ENCODE peak calls at places on chromosomes 3 and 15, in ten cellular contexts. L is BJ, Y is cardiac muscle cell, R is progenitor cell of endocrine pancreas, V is right atrium auricular region, G is fibroblast of lung, A is HepG2, P is GM13977, B is HFFc6, C is left ventricle myocardium inferior. I is an unnamed sample.

GRCh38 chr3:194314669-194315068 is 36.5 kb downstream of the CPN2 start:
- DNase-seq in Y (no peak), A (no peak), V (no peak), G (no peak), R (no peak), C (no peak), L (no peak), P (no peak), B (no peak), I (no peak)

GRCh38 chr3:78887029-78887428 is 880.8 kb downstream of the ROBO1 start:
- DNase-seq in B (peak; percentile 25), C (no peak), P (no peak), V (no peak), G (peak; percentile 58), Y (no peak), L (no peak), A (no peak), R (no peak), I (no peak)

GRCh38 chr15:62359416-62359815 is 194.3 kb upstream of the C2CD4B start:
- DNase-seq in V (no peak), L (no peak), P (no peak), C (no peak), R (no peak), B (no peak), Y (no peak), A (no peak), G (no peak), I (no peak)

GRCh38 chr15:57692709-57693108 is 13.8 kb upstream of the POLR2M start:
- DNase-seq in C (no peak), L (no peak), A (no peak), Y (no peak), G (peak; percentile 72), P (no peak), R (no peak), V (no peak), B (no peak), I (no peak)

GRCh38 chr15:28995193-28995592 is 109.4 kb downstream of the APBA2 start:
- DNase-seq in Y (no peak), C (no peak), R (no peak), A (no peak), G (no peak), P (no peak), B (no peak), V (no peak), L (no peak), I (no peak)

GRCh38 chr3:112638327-112639020 is 2.5 kb downstream of the CCDC80 start:
- DNase-seq in C (peak; percentile 39), P (no peak), V (peak; percentile 71), G (no peak), B (no peak), A (no peak), R (no peak), L (no peak), Y (no peak), I (no peak)

GRCh38 chr15:32844118-32844711 is 126.4 kb downstream of the GREM1 start:
- DNase-seq in R (no peak), Y (peak; percentile 28), G (peak; percentile 78), C (no peak), V (no peak), B (peak; percentile 30), L (no peak), P (peak; percentile 36), A (peak; percentile 30), I (no peak)

GRCh38 chr3:79217096-79217495 is 550.7 kb downstream of the ROBO1 start:
- DNase-seq in B (no peak), Y (no peak), V (no peak), R (no peak), P (no peak), G (no peak), L (no peak), A (no peak), C (no peak), I (no peak)

GRCh38 chr3:186888569-186888968 is 41.8 kb upstream of the ST6GAL1 start:
- DNase-seq in R (no peak), A (no peak), C (no peak), P (no peak), G (no peak), B (no peak), L (no peak), V (no peak), Y (peak; percentile 34), I (no peak)

GRCh38 chr3:150078983-150079739 is 108.5 kb upstream of the PFN2 start:
- DNase-seq in G (peak; percentile 87), P (no peak), R (no peak), A (no peak), B (peak; percentile 92), Y (no peak), V (no peak), C (no peak), L (peak; percentile 67), I (no peak)

GRCh38 chr15:70794596-70795310 is 31.4 kb upstream of the UACA start:
- DNase-seq in Y (no peak), C (no peak), L (no peak), A (no peak), R (no peak), P (no peak), B (peak; percentile 28), V (no peak), G (peak; percentile 38), I (no peak)

GRCh38 chr15:56058986-56059385 is 65.6 kb upstream of the NEDD4 start:
- DNase-seq in P (no peak), V (no peak), B (no peak), G (no peak), A (no peak), R (no peak), L (no peak), Y (no peak), C (no peak), I (no peak)

GRCh38 chr3:113251817-113252216 is 40.5 kb downstream of the BOC start:
- DNase-seq in B (no peak), L (no peak), G (no peak), C (no peak), R (no peak), P (no peak), Y (no peak), A (no peak), V (no peak), I (no peak)

GRCh38 chr15:67101981-67102929 is 36.9 kb downstream of the SMAD3 start:
- DNase-seq in Y (no peak), G (peak; percentile 59), B (peak; percentile 77), L (no peak), P (peak; percentile 62), C (no peak), R (no peak), V (no peak), A (no peak), I (no peak)

DNA sequence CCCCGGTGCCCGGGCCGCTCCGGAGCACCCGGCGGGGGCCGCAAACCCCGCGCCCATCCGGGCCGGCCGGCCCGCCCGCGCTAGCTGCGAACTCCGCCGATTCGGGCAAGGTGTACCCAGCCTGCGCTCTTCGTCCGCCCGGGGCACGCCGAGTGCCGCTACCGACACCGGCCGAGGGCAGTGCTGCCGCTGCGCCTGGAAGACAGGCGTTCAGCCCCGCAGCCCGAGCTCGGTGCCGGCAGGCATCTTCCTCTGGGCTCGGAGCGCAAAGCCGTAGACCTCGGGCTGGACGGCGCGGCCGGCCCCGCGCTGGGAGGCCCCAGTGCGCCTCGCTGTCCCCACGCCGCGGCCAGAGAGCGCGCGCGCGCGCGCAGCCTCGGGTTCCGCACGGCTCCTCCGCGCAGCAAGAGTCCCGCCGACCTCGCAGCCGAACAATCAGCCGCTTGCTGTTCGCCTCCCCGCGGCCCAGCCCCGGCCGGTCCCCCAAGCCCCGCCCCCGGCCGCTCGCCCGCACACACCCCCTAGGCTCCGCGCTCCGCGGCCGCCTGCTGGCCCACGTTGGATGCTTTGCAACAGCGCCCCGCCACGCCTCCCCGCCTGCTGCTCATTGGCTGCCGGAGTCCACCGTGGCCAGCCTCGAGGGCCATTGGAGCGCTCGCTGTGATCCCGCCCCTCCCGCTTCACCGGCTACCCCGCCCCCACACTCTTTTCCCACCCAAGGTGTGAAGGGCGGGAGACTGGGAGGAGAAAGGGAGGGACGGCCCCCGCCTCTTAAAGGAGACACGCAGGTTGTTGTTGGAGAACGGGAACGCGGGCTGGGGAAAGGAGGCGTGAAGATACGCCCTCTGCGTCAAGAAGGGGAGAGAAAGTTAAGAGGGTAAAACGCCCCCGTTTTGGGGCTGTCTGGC is at the start of gene LRIG1:
- DNase-seq in R (peak; percentile 99), A (peak; percentile 92), C (peak; percentile 100), Y (peak; percentile 99), G (peak; percentile 97), V (peak; percentile 99), P (peak; percentile 96), B (peak; percentile 97), L (peak; percentile 85), I (peak; percentile 100)
- TF ChIP-seq CTCF in R (peak; percentile 54), A (peak; percentile 44), C (peak; percentile 71), Y (no peak), G (no peak), V (peak; percentile 43), P (peak; percentile 24), B (peak; percentile 72), L (peak; percentile 17), I (peak; percentile 47)

GRCh38 chr3:193314161-193314560 is 64.4 kb downstream of the ATP13A5 start:
- DNase-seq in B (no peak), L (no peak), P (no peak), Y (no peak), A (no peak), R (no peak), G (no peak), C (no peak), V (no peak), I (no peak)
- TF ChIP-seq CTCF in B (no peak), L (no peak), P (no peak), Y (no peak), A (no peak), R (peak; percentile 28), G (no peak), C (no peak), V (no peak), I (no peak)

GRCh38 chr15:95520511-95520910 is 810.0 kb upstream of the NR2F2 start:
- DNase-seq in Y (no peak), V (no peak), R (no peak), G (no peak), A (no peak), L (no peak), P (peak; percentile 10), C (no peak), B (no peak), I (no peak)

GRCh38 chr15:95522533-95522932 is 808.0 kb upstream of the NR2F2 start:
- DNase-seq in G (peak; percentile 31), P (no peak), B (peak; percentile 19), C (no peak), L (no peak), V (no peak), A (no peak), Y (no peak), R (no peak), I (no peak)

GRCh38 chr15:95520922-95521321 is 809.6 kb upstream of the NR2F2 start:
- DNase-seq in L (no peak), P (no peak), C (no peak), Y (no peak), G (no peak), B (no peak), A (no peak), R (no peak), V (no peak), I (no peak)
- TF ChIP-seq CTCF in L (no peak), P (no peak), C (no peak), Y (no peak), G (no peak), B (no peak), A (no peak), R (no peak), V (no peak), I (no peak)

DNA sequence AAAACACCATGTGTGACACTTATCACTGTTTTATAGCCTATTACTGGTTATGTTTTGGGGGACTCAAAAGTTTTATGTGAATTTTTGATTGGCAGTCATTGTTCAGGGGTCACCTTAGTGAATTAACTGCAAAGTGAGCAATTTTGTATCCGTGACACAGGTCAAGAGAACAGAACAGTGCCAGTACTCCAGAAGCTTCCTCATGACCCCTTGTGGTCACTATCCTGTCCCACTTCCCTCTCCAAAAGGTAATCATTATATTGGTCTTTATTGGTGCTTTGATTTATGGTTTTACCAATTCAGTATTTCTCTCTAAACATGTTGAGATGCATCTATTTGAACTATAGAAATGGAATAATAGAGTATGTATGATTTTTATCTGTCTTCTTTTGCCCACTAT is 107.1 kb downstream of the STT3B start:
- DNase-seq in L (no peak), B (no peak), R (no peak), G (no peak), A (no peak), P (no peak), Y (no peak), C (no peak), V (no peak), I (no peak)
- TF ChIP-seq CTCF in L (no peak), B (peak; percentile 27), R (no peak), G (no peak), A (no peak), P (no peak), Y (no peak), C (no peak), V (no peak), I (no peak)

I was measured in glutamatergic neuron.